ENCODE peak calls at places on chromosomes 6 and 20, in nine cellular contexts. J, O, L, M, W, E, R, N and H are unnamed samples.

GRCh38 chr6:93416575-93417420 is 2.6 kb downstream of the EPHA7 start:
- DNase-seq in L (no peak), J (peak; percentile 41), M (peak; percentile 19), N (peak; percentile 30), E (no peak), R (no peak), W (peak; percentile 71), O (peak; percentile 82), H (peak; percentile 11)

GRCh38 chr20:62357681-62358080 is 9.4 kb downstream of the LAMA5 start:
- DNase-seq in E (no peak), L (no peak), R (no peak), M (no peak), N (no peak), O (no peak), J (no peak), W (no peak), H (no peak)

GRCh38 chr6:24990227-24990843 is 54.6 kb upstream of the RIPOR2 start:
- DNase-seq in O (no peak), N (peak; percentile 65), J (no peak), R (no peak), E (peak; percentile 71), M (no peak), L (no peak), W (no peak), H (no peak)

GRCh38 chr6:51005779-51006178 is 187.1 kb downstream of the TFAP2B start:
- DNase-seq in M (no peak), O (no peak), W (no peak), J (no peak), R (no peak), L (no peak), N (no peak), E (no peak), H (no peak)

GRCh38 chr20:23078994-23079364 is 7.1 kb downstream of the CD93 start:
- DNase-seq in W (no peak), J (no peak), O (peak; percentile 93), M (no peak), R (no peak), L (peak; percentile 12), N (no peak), E (no peak), H (no peak)

GRCh38 chr20:47338131-47338628 is 18.3 kb downstream of the ZMYND8 start:
- DNase-seq in W (peak; percentile 72), J (no peak), O (no peak), R (no peak), L (no peak), E (no peak), M (no peak), N (no peak), H (no peak)

GRCh38 chr6:157134402-157135074 is 188.8 kb downstream of the TMEM242 start:
- DNase-seq in E (no peak), L (no peak), M (no peak), R (no peak), N (no peak), W (no peak), O (no peak), J (no peak), H (no peak)

GRCh38 chr6:117328500-117328899 is 63.1 kb downstream of the VGLL2 start:
- DNase-seq in L (no peak), R (no peak), O (no peak), N (no peak), E (no peak), W (no peak), M (no peak), J (no peak), H (no peak)

GRCh38 chr20:17873410-17874270 is 95.0 kb downstream of the SNX5 start:
- DNase-seq in N (peak; percentile 98), M (no peak), J (peak; percentile 94), W (peak; percentile 96), E (peak; percentile 58), R (no peak), O (peak; percentile 13), L (peak; percentile 27), H (peak; percentile 35)

GRCh38 chr6:14031516-14031915 is 86.1 kb upstream of the CD83 start:
- DNase-seq in R (no peak), W (no peak), J (no peak), E (no peak), O (no peak), N (peak; percentile 11), M (no peak), L (no peak), H (no peak)

GRCh38 chr20:44217342-44218092 is 6.9 kb upstream of the OSER1 start:
- DNase-seq in M (peak; percentile 62), N (peak; percentile 84), R (peak; percentile 55), J (peak; percentile 72), W (peak; percentile 82), E (peak; percentile 56), L (peak; percentile 67), O (peak; percentile 54), H (peak; percentile 82)